ENCODE peak calls at places on chromosomes 11 and 22, in six cellular contexts. C, Q, A, S, O and U are unnamed samples. For H3K4me1, the result is how much of the 10 kb centered on the place peaks cover.

GRCh38 chr11:10452211-10452767 is 2.8 kb upstream of the AMPD3 start:
- DNase-seq in C (no peak), Q (peak), A (no peak), S (no peak), O (no peak), U (no peak)

GRCh38 chr11:113034591-113034990 is 73.4 kb downstream of the NCAM1 start:
- DNase-seq in C (no peak), Q (peak), A (no peak), S (no peak), O (no peak), U (no peak)

GRCh38 chr11:76803811-76804600 is 20.9 kb downstream of the TSKU start:
- DNase-seq in C (no peak), Q (peak), A (no peak), S (no peak), O (no peak), U (no peak)

GRCh38 chr11:47236482-47236881 is 12.1 kb downstream of the ACP2 start:
- DNase-seq in C (no peak), Q (peak), A (no peak), S (no peak), O (peak), U (no peak)

GRCh38 chr11:541433-541885 is 4.1 kb downstream of the LRRC56 start:
- DNase-seq in C (no peak), Q (no peak), A (no peak), S (no peak), O (no peak), U (no peak)

GRCh38 chr22:50308597-50308935 is 1.1 kb upstream of the PLXNB2 start:
- DNase-seq in C (no peak), Q (peak), A (no peak), S (peak), O (no peak), U (no peak)

GRCh38 chr11:12690663-12691062 is 16.4 kb downstream of the TEAD1 start:
- DNase-seq in C (no peak), Q (no peak), A (no peak), S (no peak), O (no peak), U (no peak)

GRCh38 chr11:46381836-46382643 is 571 bp downstream of the MDK start:
- DNase-seq in C (peak), Q (peak), A (no peak), S (peak), O (no peak), U (no peak)

GRCh38 chr11:2321311-2321683 is 19.5 kb downstream of the TSPAN32 start:
- DNase-seq in C (no peak), Q (no peak), A (no peak), S (no peak), O (no peak), U (no peak)

GRCh38 chr22:22702159-22702873 is 57.9 kb downstream of the GGTLC2 start:
- DNase-seq in C (peak), Q (no peak), A (peak), S (peak), O (peak), U (peak)

GRCh38 chr11:9264381-9265210 is 554 bp downstream of the DENND5A start:
- DNase-seq in C (peak), Q (peak), A (peak), S (peak), O (peak), U (no peak)

GRCh38 chr11:108875134-108875533 is 210.3 kb downstream of the DDX10 start:
- DNase-seq in C (no peak), Q (no peak), A (no peak), S (no peak), O (no peak), U (no peak)

GRCh38 chr11:67664696-67665536 is 9.5 kb downstream of the ALDH3B2 start:
- DNase-seq in C (no peak), Q (no peak), A (no peak), S (no peak), O (no peak), U (no peak)

GRCh38 chr11:32426819-32427615 is 8.3 kb downstream of the WT1 start:
- DNase-seq in C (peak), Q (no peak), A (no peak), S (peak), O (no peak), U (no peak)

GRCh38 chr11:106988151-106988806 is 30.0 kb downstream of the GUCY1A2 start:
- DNase-seq in C (no peak), Q (peak), A (peak), S (no peak), O (peak), U (no peak)

GRCh38 chr11:64226507-64227051 is 505 bp downstream of the NUDT22 start:
- DNase-seq in C (peak), Q (peak), A (no peak), S (no peak), O (peak), U (peak)

GRCh38 chr11:111586305-111586915 is 15.8 kb upstream of the SIK2 start:
- DNase-seq in C (peak), Q (peak), A (peak), S (peak), O (peak), U (peak)

GRCh38 chr22:44330727-44331660 is 18.2 kb upstream of the SHISAL1 start:
- DNase-seq in C (peak), Q (peak), A (no peak), S (peak), O (no peak), U (no peak)

GRCh38 chr22:24727218-24727851 is 47.2 kb downstream of the PIWIL3 start:
- DNase-seq in C (no peak), Q (peak), A (peak), S (no peak), O (peak), U (no peak)

GRCh38 chr11:117180661-117181585 is 2.4 kb downstream of the SIDT2 start:
- DNase-seq in C (peak), Q (peak), A (peak), S (peak), O (peak), U (peak)

GRCh38 chr11:2778630-2779498 is 79.1 kb upstream of the KCNQ1OT1 start:
- DNase-seq in C (no peak), Q (peak), A (peak), S (no peak), O (peak), U (peak)

GRCh38 chr22:42688241-42688913 is 32.3 kb downstream of the A4GALT start:
- DNase-seq in C (peak), Q (peak), A (peak), S (peak), O (peak), U (no peak)

GRCh38 chr11:75014129-75014528 is 25.4 kb downstream of the NEU3 start:
- DNase-seq in C (no peak), Q (peak), A (peak), S (no peak), O (peak), U (no peak)

GRCh38 chr11:29293825-29294224 is 723.0 kb downstream of the KCNA4 start:
- DNase-seq in C (no peak), Q (peak), A (no peak), S (no peak), O (peak), U (peak)

GRCh38 chr11:68998390-68998911 is 14.6 kb downstream of the MRGPRF start:
- DNase-seq in C (no peak), Q (peak), A (peak), S (no peak), O (peak), U (no peak)

GRCh38 chr11:456533-456932 is 6.5 kb downstream of the PTDSS2 start:
- DNase-seq in C (no peak), Q (no peak), A (no peak), S (no peak), O (no peak), U (no peak)

GRCh38 chr22:17258015-17258827 is 39.0 kb upstream of the ADA2 start:
- DNase-seq in C (peak), Q (peak), A (peak), S (peak), O (peak), U (peak)

GRCh38 chr11:134858783-134859480 is 446.9 kb upstream of the B3GAT1 start:
- DNase-seq in C (no peak), Q (no peak), A (no peak), S (no peak), O (no peak), U (no peak)

GRCh38 chr11:71452354-71453020 is 516 bp upstream of the NADSYN1 start:
- DNase-seq in C (peak), Q (peak), A (peak), S (peak), O (peak), U (peak)

GRCh38 chr11:71453021-71453910 is at the start of gene NADSYN1:
- DNase-seq in C (peak), Q (peak), A (peak), S (peak), O (peak), U (peak)

GRCh38 chr11:71453911-71454304 is 905 bp downstream of the NADSYN1 start:
- DNase-seq in C (no peak), Q (no peak), A (no peak), S (no peak), O (peak), U (peak)

GRCh38 chr11:71450507-71450906 is 2.3 kb upstream of the DHCR7 start:
- DNase-seq in C (no peak), Q (no peak), A (no peak), S (no peak), O (no peak), U (no peak)

GRCh38 chr11:71451596-71452353 is 1.2 kb upstream of the NADSYN1 start:
- DNase-seq in C (peak), Q (no peak), A (peak), S (peak), O (peak), U (no peak)
- TF ChIP-seq EZH2phosphoT487 in C (no peak), Q (no peak), A (no peak), S (no peak), O (no peak), U (no peak)

GRCh38 chr22:32994921-32995320 is 63.3 kb downstream of the SYN3 start:
- DNase-seq in C (peak), Q (no peak), A (no peak), S (peak), O (no peak), U (no peak)

GRCh38 chr22:32996702-32997101 is 61.5 kb downstream of the SYN3 start:
- DNase-seq in C (no peak), Q (peak), A (peak), S (no peak), O (no peak), U (no peak)

GRCh38 chr22:32997295-32997694 is 60.9 kb downstream of the SYN3 start:
- DNase-seq in C (no peak), Q (no peak), A (no peak), S (no peak), O (no peak), U (no peak)

GRCh38 chr22:32995335-32995734 is 62.8 kb downstream of the SYN3 start:
- DNase-seq in C (no peak), Q (no peak), A (no peak), S (no peak), O (no peak), U (no peak)

DNA sequence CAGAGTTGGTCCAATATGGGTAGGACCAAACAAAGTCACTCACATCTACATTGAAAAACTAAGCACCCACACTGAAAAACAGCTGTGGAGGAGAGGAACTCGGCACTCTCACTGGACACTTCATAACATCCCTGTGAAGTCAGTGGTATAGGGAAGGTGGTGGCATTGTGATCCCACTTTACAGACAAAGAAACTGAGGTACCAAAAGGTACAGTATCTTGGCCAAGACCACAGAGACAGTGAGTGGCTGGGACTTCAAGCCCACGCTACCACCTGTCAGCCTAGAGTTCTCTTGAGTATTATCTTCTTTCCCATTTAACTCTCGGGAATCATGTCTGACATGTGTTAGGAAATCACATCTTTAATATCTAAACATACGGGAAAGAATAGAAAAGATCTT is 61.9 kb downstream of the SYN3 start:
- DNase-seq in C (no peak), Q (no peak), A (no peak), S (no peak), O (no peak), U (no peak)
- H3K4me1 ChIP-seq in C (under half), Q (under half), A (under half), S (under half), O (under half), U (under half)

DNA sequence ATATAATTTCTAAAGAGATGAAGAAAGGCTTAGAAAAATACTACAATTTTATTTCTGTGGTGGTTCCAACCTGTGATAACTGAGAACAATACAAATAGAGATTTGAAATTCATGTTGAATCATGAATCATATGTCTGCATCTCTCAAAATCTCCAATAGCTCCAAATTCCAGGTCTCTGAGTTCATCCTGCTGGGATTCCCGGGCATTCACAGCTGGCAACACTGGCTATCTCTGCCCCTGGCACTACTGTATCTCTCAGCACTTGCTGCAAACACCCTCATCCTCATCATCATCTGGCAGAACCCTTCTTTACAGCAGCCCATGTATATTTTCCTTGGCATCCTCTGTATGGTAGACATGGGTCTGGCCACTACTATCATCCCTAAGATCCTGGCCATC is at the start of gene OR56B1:
- DNase-seq in C (no peak), Q (peak), A (no peak), S (no peak), O (no peak), U (no peak)
- TF ChIP-seq EZH2phosphoT487 in C (no peak), Q (no peak), A (no peak), S (no peak), O (no peak), U (no peak)

DNA sequence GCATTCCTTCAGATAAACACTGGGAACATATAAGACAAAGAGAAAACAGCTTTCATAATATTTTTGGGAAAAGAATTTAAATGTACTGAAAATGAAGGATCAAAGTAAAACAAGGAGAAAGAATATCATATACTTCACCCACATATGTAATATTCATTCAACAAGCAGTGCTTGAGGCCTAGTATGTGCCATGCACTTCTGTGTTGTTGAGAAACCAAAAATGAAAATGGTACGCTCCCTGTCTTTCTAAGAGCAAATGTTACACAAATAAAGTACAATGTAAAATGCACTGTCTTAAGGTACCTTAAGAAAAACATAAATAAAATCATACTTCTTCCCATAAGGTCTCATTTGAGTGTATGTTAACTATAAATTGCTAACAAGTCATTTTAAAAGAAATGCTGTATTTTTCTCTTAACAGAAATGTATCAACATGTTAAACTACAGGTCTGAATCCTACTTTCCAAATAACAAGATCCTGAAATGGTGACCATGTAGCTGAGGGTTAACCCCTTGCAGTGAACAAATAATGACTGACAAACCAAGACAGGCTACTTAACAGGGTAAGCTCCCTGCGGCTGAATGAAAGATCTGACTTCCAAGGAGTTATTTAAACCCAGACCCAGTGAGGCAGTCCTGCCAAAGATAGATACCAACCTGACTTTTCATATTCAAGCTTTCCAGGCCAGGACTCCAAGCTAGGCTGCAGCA is 377.6 kb downstream of the DCDC1 start:
- DNase-seq in C (no peak), Q (no peak), A (no peak), S (peak), O (no peak), U (no peak)
- H3K4me1 ChIP-seq in C (under half), Q (under half), A (under half), S (under half), O (under half), U (under half)